ENCODE peak calls at places on chromosome 2, in nine cellular contexts. A, V, D, G, O, I, C, S and E are unnamed samples.

GRCh38 chr2:233289590-233290424 is 17.8 kb upstream of the SAG start:
- DNase-seq in D (no peak), S (peak), C (no peak), G (no peak), O (no peak), V (no peak), I (no peak), A (no peak), E (no peak)

GRCh38 chr2:10432315-10433181 is 15.6 kb downstream of the ODC1 start:
- DNase-seq in I (no peak), O (no peak), S (no peak), A (peak), D (no peak), C (no peak), G (peak), V (no peak), E (no peak)

GRCh38 chr2:52260904-52261303 is 1229.0 kb upstream of the NRXN1 start:
- DNase-seq in I (no peak), A (no peak), O (no peak), G (no peak), D (no peak), V (peak), S (no peak), C (no peak), E (no peak)

GRCh38 chr2:174829550-174829949 is 65.3 kb upstream of the CHRNA1 start:
- DNase-seq in G (no peak), S (no peak), O (no peak), I (no peak), D (no peak), A (no peak), V (no peak), C (no peak), E (no peak)

GRCh38 chr2:65708129-65708528 is 275.7 kb upstream of the SPRED2 start:
- DNase-seq in D (no peak), G (no peak), I (no peak), A (no peak), V (no peak), S (no peak), O (no peak), C (no peak), E (peak)

GRCh38 chr2:199798881-199799580 is 52.0 kb downstream of the FTCDNL1 start:
- DNase-seq in S (peak), V (peak), D (no peak), C (no peak), A (peak), O (no peak), G (no peak), I (no peak), E (no peak)

GRCh38 chr2:203412555-203413331 is 84.5 kb downstream of the ABI2 start:
- DNase-seq in C (no peak), S (no peak), O (no peak), D (no peak), G (no peak), I (no peak), A (no peak), V (no peak), E (no peak)

GRCh38 chr2:28643911-28644334 is 107.7 kb upstream of the PPP1CB start:
- DNase-seq in C (no peak), D (no peak), S (no peak), V (no peak), O (no peak), A (peak), I (no peak), G (no peak), E (peak)

GRCh38 chr2:136141510-136142154 is 23.7 kb upstream of the CXCR4 start:
- DNase-seq in O (no peak), D (no peak), S (no peak), G (no peak), I (no peak), V (no peak), A (no peak), C (no peak), E (no peak)

GRCh38 chr2:66443977-66444855 is 9.3 kb downstream of the MEIS1 start:
- DNase-seq in O (no peak), C (no peak), G (no peak), V (no peak), I (no peak), A (peak), D (no peak), S (no peak), E (no peak)

GRCh38 chr2:219446101-219446504 is 11.5 kb downstream of the SPEG start:
- DNase-seq in G (no peak), D (no peak), S (no peak), V (no peak), I (no peak), O (peak), C (no peak), A (peak), E (no peak)

GRCh38 chr2:235446082-235446481 is 47.8 kb upstream of the AGAP1 start:
- DNase-seq in V (no peak), D (no peak), A (no peak), C (no peak), I (no peak), S (no peak), O (no peak), G (no peak), E (no peak)

GRCh38 chr2:206230060-206230890 is 44.2 kb upstream of the ZDBF2 start:
- DNase-seq in O (no peak), A (peak), G (no peak), V (no peak), S (no peak), D (no peak), I (no peak), C (no peak), E (no peak)

GRCh38 chr2:74843371-74844298 is 9.7 kb downstream of the HK2 start:
- DNase-seq in C (no peak), O (no peak), A (peak), I (no peak), V (peak), G (peak), S (no peak), D (peak), E (peak)

GRCh38 chr2:239519081-239519920 is 118.5 kb upstream of the HDAC4 start:
- DNase-seq in I (no peak), D (no peak), O (no peak), S (no peak), C (no peak), V (no peak), G (no peak), A (no peak), E (no peak)

GRCh38 chr2:96984300-96984699 is 2.1 kb downstream of the FAM178B start:
- DNase-seq in G (no peak), V (no peak), I (no peak), A (no peak), S (no peak), D (no peak), O (no peak), C (no peak), E (no peak)

GRCh38 chr2:159828736-159829135 is 30.7 kb upstream of the CD302 start:
- DNase-seq in A (no peak), D (no peak), V (no peak), C (no peak), I (no peak), G (no peak), S (no peak), O (no peak), E (no peak)

GRCh38 chr2:30250421-30250820 is 19.1 kb downstream of the LBH start:
- DNase-seq in I (no peak), G (no peak), O (no peak), D (no peak), S (no peak), V (no peak), C (no peak), A (no peak), E (no peak)

GRCh38 chr2:68943581-68944568 is 8.8 kb downstream of the GKN2 start:
- DNase-seq in G (peak), C (no peak), A (peak), S (no peak), I (peak), O (peak), D (peak), V (peak), E (peak)

GRCh38 chr2:129285012-129285411 is 694.5 kb upstream of the RAB6C start:
- DNase-seq in O (no peak), S (no peak), A (no peak), I (no peak), V (no peak), C (no peak), G (no peak), D (no peak), E (no peak)

GRCh38 chr2:74181739-74182138 is 3.1 kb upstream of the MOB1A start:
- DNase-seq in D (no peak), C (no peak), V (no peak), G (no peak), O (no peak), A (peak), I (no peak), S (peak), E (no peak)

GRCh38 chr2:128504242-128505149 is 185.8 kb upstream of the HS6ST1 start:
- DNase-seq in O (no peak), A (no peak), S (no peak), C (no peak), I (no peak), V (no peak), G (no peak), D (no peak), E (no peak)

GRCh38 chr2:71897145-71897495 is 250.5 kb downstream of the CYP26B1 start:
- DNase-seq in I (no peak), D (no peak), S (no peak), G (no peak), O (no peak), A (no peak), C (peak), V (no peak), E (no peak)

GRCh38 chr2:241534701-241535375 is 23.7 kb upstream of the BOK start:
- DNase-seq in A (no peak), O (no peak), V (no peak), G (no peak), C (no peak), D (no peak), S (no peak), I (no peak), E (no peak)

GRCh38 chr2:159111346-159111922 is 143.0 kb downstream of the TANC1 start:
- DNase-seq in I (no peak), C (no peak), G (no peak), A (peak), D (no peak), O (no peak), V (no peak), S (peak), E (no peak)

GRCh38 chr2:172135446-172135845 is 32.7 kb upstream of the DLX2 start:
- DNase-seq in S (no peak), A (no peak), I (no peak), C (no peak), O (no peak), D (no peak), G (no peak), V (peak), E (no peak)

GRCh38 chr2:52732849-52733395 is 1034.7 kb upstream of the CHAC2 start:
- DNase-seq in A (no peak), G (no peak), V (no peak), I (no peak), D (no peak), C (no peak), O (no peak), S (no peak), E (no peak)

GRCh38 chr2:24577481-24577880 is 86.4 kb downstream of the NCOA1 start:
- DNase-seq in V (no peak), O (no peak), G (no peak), D (no peak), C (no peak), S (no peak), I (no peak), A (peak), E (no peak)

GRCh38 chr2:65282492-65283053 is 54.9 kb downstream of the ACTR2 start:
- DNase-seq in G (no peak), O (no peak), A (no peak), C (peak), D (no peak), S (peak), I (no peak), V (no peak), E (no peak)

GRCh38 chr2:216620806-216621205 is 12.4 kb upstream of the IGFBP2 start:
- DNase-seq in A (peak), O (no peak), S (no peak), D (no peak), V (no peak), C (no peak), I (no peak), G (no peak), E (no peak)

GRCh38 chr2:108268001-108268400 is 20.7 kb upstream of the SULT1C2 start:
- DNase-seq in I (no peak), V (peak), C (no peak), O (peak), A (peak), G (no peak), S (no peak), D (no peak), E (peak)